ENCODE peak calls at places on chromosomes 13 and 19, in eight cellular contexts. K is globus pallidus; I is NAMALWA; A is CD8-positive, alpha-beta memory T cell; X is NCI-H146; J is NCI-H1092; P is ecto neural progenitor cell; F is fibroblast of the conjunctiva. L is an unnamed sample.

GRCh38 chr19:3423183-3423829 is 56.9 kb downstream of the NFIC start:
- DNase-seq in K (no peak), I (no peak), A (no peak), X (no peak), J (no peak), P (no peak), F (no peak), L (no peak)

GRCh38 chr13:99040536-99041141 is 62.8 kb upstream of the DOCK9 start:
- DNase-seq in K (no peak), I (no peak), A (no peak), X (peak; percentile 75), J (no peak), P (no peak), F (no peak), L (no peak)

GRCh38 chr13:111521691-111522229 is 201.3 kb downstream of the TEX29 start:
- DNase-seq in K (no peak), I (no peak), A (no peak), X (no peak), J (no peak), P (no peak), F (no peak), L (no peak)

GRCh38 chr13:59480857-59481256 is 682.9 kb downstream of the DIAPH3 start:
- DNase-seq in K (no peak), I (no peak), A (no peak), X (peak; percentile 22), J (no peak), P (no peak), F (no peak), L (no peak)

GRCh38 chr13:103282571-103283450 is 216.6 kb upstream of the SLC10A2 start:
- DNase-seq in K (no peak), I (no peak), A (no peak), X (no peak), J (no peak), P (no peak), F (peak; percentile 23), L (peak; percentile 90)

GRCh38 chr13:41308241-41308640 is 2.8 kb upstream of the NAA16 start:
- DNase-seq in K (no peak), I (no peak), A (no peak), X (no peak), J (no peak), P (no peak), F (no peak), L (no peak)

GRCh38 chr19:1570836-1571235 is 2.7 kb upstream of the MEX3D start:
- DNase-seq in K (no peak), I (no peak), A (no peak), X (no peak), J (no peak), P (no peak), F (no peak), L (no peak)

GRCh38 chr13:47114030-47114429 is 217.2 kb upstream of the HTR2A start:
- DNase-seq in K (no peak), I (no peak), A (no peak), X (no peak), J (no peak), P (no peak), F (no peak), L (no peak)

GRCh38 chr19:53909471-53910169 is 542 bp downstream of the CACNG7 start:
- DNase-seq in K (no peak), I (no peak), A (no peak), X (no peak), J (no peak), P (peak; percentile 65), F (no peak), L (no peak)

GRCh38 chr13:46778879-46779278 is 18.1 kb downstream of the ESD start:
- DNase-seq in K (no peak), I (no peak), A (no peak), X (no peak), J (no peak), P (no peak), F (no peak), L (peak; percentile 44)

GRCh38 chr13:83220241-83220640 is 662.0 kb downstream of the SLITRK1 start:
- DNase-seq in K (no peak), I (no peak), A (no peak), X (no peak), J (no peak), P (no peak), F (no peak), L (no peak)

GRCh38 chr13:92843549-92843948 is 383.1 kb upstream of the GPC6 start:
- DNase-seq in K (no peak), I (peak; percentile 49), A (no peak), X (peak; percentile 81), J (peak; percentile 41), P (no peak), F (peak; percentile 66), L (peak; percentile 49)

GRCh38 chr19:46218160-46218559 is 11.4 kb upstream of the IGFL1 start:
- DNase-seq in K (no peak), I (peak; percentile 31), A (no peak), X (no peak), J (no peak), P (peak; percentile 76), F (no peak), L (no peak)

GRCh38 chr19:3950871-3951861 is 18.3 kb downstream of the NMRK2 start:
- DNase-seq in K (no peak), I (no peak), A (no peak), X (peak; percentile 62), J (no peak), P (no peak), F (no peak), L (no peak)

GRCh38 chr13:28636677-28637317 is 22.1 kb upstream of the POMP start:
- DNase-seq in K (peak; percentile 48), I (peak; percentile 84), A (peak; percentile 67), X (peak; percentile 22), J (peak; percentile 21), P (peak; percentile 59), F (peak; percentile 61), L (peak; percentile 53)

GRCh38 chr13:20969182-20969581 is 66.6 kb upstream of the XPO4 start:
- DNase-seq in K (no peak), I (no peak), A (no peak), X (no peak), J (no peak), P (no peak), F (no peak), L (no peak)

GRCh38 chr19:30549151-30549550 is 177.0 kb downstream of the ZNF536 start:
- DNase-seq in K (no peak), I (no peak), A (no peak), X (no peak), J (no peak), P (no peak), F (no peak), L (no peak)

GRCh38 chr19:30880551-30880950 is 468.7 kb downstream of the TSHZ3 start:
- DNase-seq in K (no peak), I (no peak), A (no peak), X (no peak), J (no peak), P (no peak), F (no peak), L (no peak)

GRCh38 chr19:19485161-19485997 is 30.0 kb downstream of the TSSK6 start:
- DNase-seq in K (no peak), I (peak; percentile 21), A (no peak), X (no peak), J (no peak), P (no peak), F (no peak), L (no peak)

GRCh38 chr13:79354285-79354684 is 51.8 kb downstream of the RBM26 start:
- DNase-seq in K (no peak), I (no peak), A (no peak), X (no peak), J (no peak), P (no peak), F (no peak), L (no peak)

GRCh38 chr13:83975668-83976165 is 93.4 kb upstream of the SLITRK1 start:
- DNase-seq in K (no peak), I (no peak), A (no peak), X (no peak), J (no peak), P (no peak), F (no peak), L (no peak)

GRCh38 chr19:14516746-14517438 is 1.3 kb downstream of the DNAJB1 start:
- DNase-seq in K (peak; percentile 53), I (no peak), A (peak; percentile 42), X (no peak), J (no peak), P (no peak), F (no peak), L (no peak)

GRCh38 chr13:108915095-108915633 is 285.8 kb downstream of the MYO16 start:
- DNase-seq in K (peak; percentile 35), I (no peak), A (no peak), X (no peak), J (no peak), P (no peak), F (peak; percentile 49), L (peak; percentile 26)

GRCh38 chr13:51532736-51533197 is 51.5 kb upstream of the WDFY2 start:
- DNase-seq in K (no peak), I (no peak), A (no peak), X (no peak), J (no peak), P (no peak), F (no peak), L (no peak)

GRCh38 chr13:47803131-47803530 is 197.9 kb downstream of the SUCLA2 start:
- DNase-seq in K (no peak), I (no peak), A (no peak), X (no peak), J (no peak), P (no peak), F (no peak), L (no peak)